ENCODE peak calls at places on chromosomes 3 and 15, in eight cellular contexts. V is CD4-positive, alpha-beta T cell; T is NCI-H2081; K is HTR-8/SVneo; F is fibroblast of pulmonary artery; R is lower leg skin; S is sigmoid colon; N is stimulated activated naive CD8-positive, alpha-beta T cell treated with anti-CD3 and anti-CD28 coated beads, Interleukin-15, Interleukin-2, amounts not matched to agents 100 U/mL and 50 U/mL, for 24 hours. P is an unnamed sample.

GRCh38 chr3:172152869-172153268 is 113.5 kb downstream of the FNDC3B start:
- DNase-seq in F (peak; percentile 70), V (no peak), K (no peak), T (no peak), N (no peak), R (no peak), S (no peak), P (no peak)

GRCh38 chr3:129314757-129315385 is 36.2 kb downstream of the HMCES start:
- DNase-seq in T (peak; percentile 99), F (peak; percentile 93), R (peak; percentile 97), N (peak; percentile 75), K (peak; percentile 85), S (peak; percentile 94), V (peak; percentile 28), P (peak; percentile 68)

GRCh38 chr3:66904816-66905543 is 93.1 kb upstream of the KBTBD8 start:
- DNase-seq in N (no peak), K (no peak), S (no peak), F (no peak), V (no peak), T (no peak), R (no peak), P (no peak)

GRCh38 chr3:155714295-155714718 is 30.6 kb downstream of the PLCH1 start:
- DNase-seq in T (peak; percentile 82), K (no peak), N (no peak), S (no peak), V (no peak), R (no peak), F (no peak), P (no peak)

GRCh38 chr15:26889298-26889898 is 22.5 kb downstream of the GABRA5 start:
- DNase-seq in K (peak; percentile 11), F (peak; percentile 85), N (peak; percentile 46), T (peak; percentile 64), S (no peak), R (peak; percentile 87), V (peak; percentile 8), P (peak; percentile 60)

GRCh38 chr3:144816366-144816765 is 844.7 kb downstream of the DIPK2A start:
- DNase-seq in T (peak; percentile 32), V (no peak), N (no peak), S (no peak), R (no peak), K (no peak), F (no peak), P (no peak)

GRCh38 chr3:51992017-51992682 is 3.5 kb downstream of the RPL29 start:
- DNase-seq in T (no peak), S (no peak), F (no peak), N (no peak), K (no peak), R (no peak), V (no peak), P (no peak)

GRCh38 chr15:26665950-26666921 is 106.6 kb downstream of the GABRB3 start:
- DNase-seq in K (no peak), F (no peak), V (no peak), R (no peak), T (no peak), S (no peak), N (no peak), P (no peak)

GRCh38 chr3:57065588-57065987 is 5.1 kb downstream of the SPATA12 start:
- DNase-seq in K (no peak), F (no peak), T (no peak), N (no peak), V (no peak), S (no peak), R (no peak), P (no peak)

GRCh38 chr15:78303729-78304486 is 4.5 kb upstream of the SKIC8 start:
- DNase-seq in S (no peak), V (no peak), T (no peak), R (peak; percentile 83), F (no peak), K (no peak), N (no peak), P (no peak)

GRCh38 chr3:127070776-127071175 is 87.9 kb downstream of the PLXNA1 start:
- DNase-seq in V (no peak), F (no peak), N (no peak), S (peak; percentile 39), K (no peak), R (no peak), T (no peak), P (no peak)

GRCh38 chr3:79767953-79768282 is at the start of gene ROBO1:
- DNase-seq in R (no peak), F (peak; percentile 10), S (no peak), K (peak; percentile 41), N (no peak), V (no peak), T (no peak), P (no peak)

GRCh38 chr3:181752202-181752671 is 40.5 kb downstream of the SOX2 start:
- DNase-seq in F (no peak), S (no peak), T (peak; percentile 75), V (no peak), K (no peak), R (no peak), N (no peak), P (no peak)

GRCh38 chr3:19471147-19471546 is 322.8 kb downstream of the KCNH8 start:
- DNase-seq in S (no peak), T (no peak), F (no peak), V (no peak), K (no peak), N (no peak), R (no peak), P (no peak)

GRCh38 chr3:65246561-65246960 is 558.8 kb upstream of the ADAMTS9 start:
- DNase-seq in F (no peak), T (no peak), S (no peak), R (no peak), V (no peak), N (no peak), K (no peak), P (no peak)

P was measured in LNCaP clone FGC.